ENCODE peak calls at places on chromosomes 6 and 20, in four cellular contexts. Y is IMR-90, I is H1, O is neuronal stem cell. R is an unnamed sample. For H3K36me3, the result is how much of the 10 kb centered on the place peaks cover.

GRCh38 chr20:51738877-51739447 is 29.2 kb downstream of the ATP9A start:
- DNase-seq in I (no peak), Y (no peak), O (no peak), R (no peak)

GRCh38 chr6:39166189-39166917 is 51.4 kb upstream of the SAYSD1 start:
- DNase-seq in O (peak), I (peak), Y (peak), R (peak)

GRCh38 chr6:156848533-156848932 is 71.4 kb downstream of the ARID1B start:
- DNase-seq in O (no peak), I (no peak), Y (no peak), R (peak)

GRCh38 chr20:60060593-60060992 is 102.4 kb downstream of the CDH26 start:
- DNase-seq in I (no peak), Y (no peak), O (no peak), R (no peak)

GRCh38 chr20:33814238-33814712 is 3.1 kb downstream of the CHMP4B start:
- DNase-seq in Y (peak), O (no peak), I (no peak), R (no peak)

GRCh38 chr20:57860576-57860975 is 150.8 kb upstream of the PMEPA1 start:
- DNase-seq in O (no peak), I (peak), Y (no peak), R (no peak)

GRCh38 chr6:33964387-33964786 is 160.6 kb upstream of the MLN start:
- DNase-seq in O (no peak), I (no peak), Y (no peak), R (no peak)

GRCh38 chr6:134455319-134455718 is 137.4 kb upstream of the SGK1 start:
- DNase-seq in O (no peak), I (no peak), Y (no peak), R (no peak)

GRCh38 chr20:58021481-58021880 is 207.0 kb downstream of the ANKRD60 start:
- DNase-seq in O (no peak), I (peak), Y (no peak), R (no peak)

GRCh38 chr6:26532699-26533523 is 5.3 kb upstream of the HMGN4 start:
- DNase-seq in I (peak), O (peak), Y (peak), R (peak)

GRCh38 chr6:85498596-85499258 is 48.8 kb downstream of the NT5E start:
- DNase-seq in I (no peak), O (no peak), Y (peak), R (peak)

GRCh38 chr6:168238159-168238887 is 81.3 kb downstream of the DACT2 start:
- DNase-seq in O (no peak), I (no peak), Y (no peak), R (no peak)

GRCh38 chr6:163941471-163941980 is 527.0 kb downstream of the QKI start:
- DNase-seq in Y (no peak), I (no peak), O (no peak), R (no peak)

GRCh38 chr6:113909224-113909856 is 52.2 kb downstream of the MARCKS start:
- DNase-seq in O (peak), Y (peak), I (no peak), R (peak)

GRCh38 chr6:168320661-168321060 is 1.1 kb upstream of the DACT2 start:
- DNase-seq in I (no peak), O (no peak), Y (no peak), R (no peak)

GRCh38 chr6:6494677-6495076 is 93.8 kb upstream of the LY86 start:
- DNase-seq in O (peak), Y (no peak), I (peak), R (peak)

GRCh38 chr6:147173675-147174339 is 30.4 kb upstream of the STXBP5 start:
- DNase-seq in O (no peak), I (no peak), Y (no peak), R (no peak)

GRCh38 chr6:35970181-35970580 is 49.3 kb upstream of the SRPK1 start:
- DNase-seq in Y (peak), I (no peak), O (no peak), R (peak)

GRCh38 chr20:17972121-17972520 is 3.3 kb downstream of the MGME1 start:
- DNase-seq in Y (peak), O (no peak), I (no peak), R (no peak)

GRCh38 chr20:47897461-47897860 is 112.2 kb upstream of the SULF2 start:
- DNase-seq in Y (no peak), O (no peak), I (no peak), R (no peak)

GRCh38 chr6:12150812-12151432 is 138.8 kb downstream of the HIVEP1 start:
- DNase-seq in O (no peak), Y (no peak), I (peak), R (peak)

GRCh38 chr6:163324326-163324927 is 90.1 kb upstream of the QKI start:
- DNase-seq in I (no peak), Y (no peak), O (no peak), R (no peak)

GRCh38 chr20:62816879-62817873 is at the start of gene COL9A3:
- DNase-seq in I (peak), O (no peak), Y (no peak), R (no peak)

GRCh38 chr6:1618305-1619105 is 8.8 kb downstream of the FOXC1 start:
- DNase-seq in Y (no peak), O (no peak), I (no peak), R (no peak)

GRCh38 chr6:143545976-143546547 is 34.5 kb upstream of the FUCA2 start:
- DNase-seq in O (no peak), Y (peak), I (no peak), R (peak)

GRCh38 chr6:162262466-162263196 is 464.9 kb downstream of the PRKN start:
- DNase-seq in O (no peak), I (no peak), Y (no peak), R (no peak)

GRCh38 chr6:162258647-162259046 is 468.9 kb downstream of the PRKN start:
- DNase-seq in Y (no peak), I (no peak), O (no peak), R (no peak)

GRCh38 chr6:162264581-162264980 is 463.0 kb downstream of the PRKN start:
- DNase-seq in I (no peak), Y (no peak), O (no peak), R (no peak)

GRCh38 chr6:162260024-162260423 is 467.5 kb downstream of the PRKN start:
- DNase-seq in Y (no peak), O (no peak), I (no peak), R (no peak)

DNA sequence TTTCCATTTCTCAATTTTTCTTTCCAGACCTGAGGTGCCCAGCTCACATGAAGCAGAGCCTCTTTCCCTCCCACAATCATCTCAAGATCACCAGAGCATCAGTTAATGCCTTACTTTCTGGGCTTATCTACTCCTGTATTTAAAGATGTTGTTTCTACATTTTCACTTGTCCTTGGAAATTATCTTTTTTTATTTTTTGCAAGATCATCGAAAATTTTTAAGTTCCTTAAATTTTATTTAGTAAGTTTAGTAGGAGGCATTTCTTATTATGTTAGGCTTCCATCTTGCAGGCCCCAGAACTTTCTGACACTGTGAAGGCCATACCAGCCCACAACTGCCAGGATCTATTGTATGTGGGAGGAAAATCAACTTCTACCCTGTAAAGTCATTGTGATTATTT is 466.0 kb downstream of the PRKN start:
- DNase-seq in I (no peak), Y (no peak), O (no peak), R (no peak)
- H3K36me3 ChIP-seq in I (under half), Y (under half), O (under half), R (under half)

GRCh38 chr6:139600313-139600712 is 225.9 kb upstream of the CITED2 start:
- DNase-seq in I (no peak), O (no peak), Y (no peak), R (no peak)
- H2BK15ac ChIP-seq in I (no peak), O (no peak), Y (no peak), R (no peak)

GRCh38 chr20:37233471-37234253 is 28.0 kb downstream of the GHRH start:
- DNase-seq in Y (no peak), I (no peak), O (no peak), R (no peak)

GRCh38 chr20:37230200-37230599 is 31.4 kb downstream of the GHRH start:
- DNase-seq in I (no peak), Y (no peak), O (no peak), R (no peak)

GRCh38 chr20:37234254-37234581 is 27.4 kb downstream of the GHRH start:
- DNase-seq in Y (no peak), O (no peak), I (no peak), R (no peak)

GRCh38 chr20:37229300-37229699 is 32.3 kb downstream of the GHRH start:
- DNase-seq in Y (no peak), O (no peak), I (no peak), R (no peak)

DNA sequence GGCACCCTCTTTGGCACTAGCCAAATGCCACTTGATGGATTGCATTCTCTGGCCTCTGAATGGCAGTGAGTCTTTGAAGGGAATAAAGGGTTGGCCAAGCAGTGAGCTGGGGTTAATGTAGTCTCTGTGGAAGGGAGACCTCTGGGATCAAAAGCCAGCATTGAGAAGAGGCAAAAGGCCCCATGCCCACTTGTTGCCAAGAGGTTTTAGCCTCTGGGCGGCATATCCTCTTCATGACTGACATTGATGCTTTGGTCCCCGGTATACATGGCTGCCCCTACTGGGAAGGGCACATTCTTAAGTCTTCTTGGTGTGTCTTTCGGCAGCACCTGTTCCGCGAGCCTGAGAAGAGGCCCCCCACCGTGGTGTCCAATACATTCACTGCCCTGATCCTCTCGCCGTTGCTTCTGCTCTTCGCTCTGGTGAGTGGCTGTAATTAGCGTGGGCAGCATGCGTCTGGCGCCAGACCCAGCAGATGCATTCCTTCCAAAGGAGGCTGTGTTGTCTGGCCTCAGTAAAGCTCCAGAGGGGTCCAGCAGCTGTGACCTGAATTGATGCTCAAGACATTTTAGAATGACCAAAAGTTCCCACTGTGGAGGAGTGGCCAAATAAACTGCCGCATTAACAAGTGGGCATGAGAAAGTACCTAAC is 29.5 kb downstream of the GHRH start:
- DNase-seq in O (no peak), I (no peak), Y (no peak), R (no peak)
- H3K36me3 ChIP-seq in O (half or more), I (half or more), Y (half or more), R (half or more)

GRCh38 chr6:139531148-139531547 is 156.7 kb upstream of the CITED2 start:
- DNase-seq in O (no peak), I (no peak), Y (peak), R (peak)
- H2BK15ac ChIP-seq in O (no peak), I (no peak), Y (peak), R (no peak)

GRCh38 chr6:31958412-31958740 is 395 bp downstream of the NELFE start:
- DNase-seq in I (no peak), O (no peak), Y (no peak), R (no peak)

GRCh38 chr6:31956796-31957195 is 2.0 kb downstream of the NELFE start:
- DNase-seq in I (no peak), O (no peak), Y (no peak), R (no peak)

GRCh38 chr6:31954511-31954910 is 4.3 kb downstream of the NELFE start:
- DNase-seq in I (no peak), Y (no peak), O (no peak), R (no peak)

GRCh38 chr6:31961616-31962015 is 2.6 kb downstream of the SKIC2 start:
- DNase-seq in I (no peak), Y (no peak), O (no peak), R (no peak)

DNA sequence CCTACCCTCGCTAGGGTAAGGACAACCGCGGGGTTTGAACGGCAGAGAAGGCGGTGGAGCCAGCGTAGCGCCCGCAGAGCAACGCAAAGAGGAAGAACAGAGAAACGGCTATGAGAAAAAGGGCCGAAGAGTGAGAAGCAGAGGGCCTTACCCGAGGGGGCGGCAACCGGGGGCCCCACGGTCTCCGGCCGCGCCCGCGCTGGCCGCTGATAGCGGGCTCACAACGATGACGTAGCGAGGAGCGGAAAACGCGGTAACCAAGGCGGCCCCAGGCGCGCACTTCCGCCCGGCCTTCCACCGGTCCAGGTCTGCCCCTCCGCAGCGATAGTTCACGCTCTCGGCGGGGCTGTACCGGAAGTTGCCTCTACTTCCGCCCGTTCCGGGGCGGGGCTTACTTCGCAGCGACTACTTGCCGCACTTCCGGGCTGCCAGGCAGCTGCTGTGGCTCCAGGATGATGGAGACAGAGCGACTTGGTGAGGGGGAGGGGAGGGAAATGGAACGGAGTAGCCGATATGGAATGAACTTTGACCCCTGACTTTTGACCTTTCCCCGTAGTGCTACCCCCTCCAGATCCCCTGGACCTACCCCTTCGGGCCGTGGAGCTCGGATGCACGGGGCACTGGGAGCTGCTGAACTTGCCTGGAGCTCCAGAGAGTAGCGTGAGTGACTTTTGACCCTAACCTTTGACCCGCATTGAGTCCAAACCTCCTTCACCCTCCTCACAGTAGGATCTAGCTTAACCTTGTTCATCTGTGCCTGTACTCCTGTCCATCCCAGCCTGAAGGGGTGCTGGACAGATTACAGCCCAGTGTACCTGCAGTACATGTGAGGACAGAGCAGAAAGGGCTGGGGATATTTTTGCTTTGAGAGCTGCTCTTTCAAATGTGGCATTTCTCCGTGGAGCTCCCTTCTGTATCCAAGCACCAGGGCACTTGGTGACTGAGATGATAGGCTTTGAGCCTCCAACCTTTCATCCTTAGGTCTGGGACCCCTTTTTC is at the start of the genes NELFE and SKIC2:
- DNase-seq in I (peak), O (peak), Y (peak), R (peak)
- H3K36me3 ChIP-seq in I (under half), O (half or more), Y (under half), R (half or more)

GRCh38 chr6:40788661-40789111 is 201.5 kb upstream of the LRFN2 start:
- DNase-seq in Y (no peak), I (no peak), O (no peak), R (no peak)
- H2BK15ac ChIP-seq in Y (no peak), I (no peak), O (no peak), R (no peak)

DNA sequence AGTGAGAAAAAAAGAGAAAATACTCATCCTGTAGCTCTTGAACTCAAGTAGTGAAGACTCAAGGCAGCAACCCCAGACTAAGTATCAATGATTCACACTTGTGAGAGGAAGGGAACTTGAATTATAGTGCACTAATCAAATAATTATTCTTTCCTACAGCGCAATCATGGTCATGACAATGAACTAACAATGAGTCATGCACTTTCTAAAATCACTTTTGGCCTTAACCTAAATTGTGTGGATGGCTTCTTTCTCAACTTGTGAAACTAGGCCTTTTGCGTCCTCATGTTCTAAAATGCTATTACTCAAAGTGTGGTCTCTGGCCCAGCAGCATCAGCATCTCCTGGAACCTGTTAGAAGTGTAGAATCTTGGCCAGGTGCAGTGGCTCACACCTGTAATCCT is 68.6 kb upstream of the NOX3 start:
- DNase-seq in Y (peak), O (no peak), I (no peak), R (peak)
- H3K36me3 ChIP-seq in Y (under half), O (under half), I (under half), R (under half)